ENCODE peak calls at places on chromosome 12, in seven cellular contexts. One of them, this sample, is unnamed.

GRCh38 chr12:1613860-1614259 is 15.2 kb upstream of the WNT5B start:
- DNase-seq in stomach: no peak
- DNase-seq in H4: no peak
- DNase-seq in central memory CD8-positive, alpha-beta T cell: no peak
- DNase-seq in WERI-Rb-1: no peak
- DNase-seq in CMK: no peak
- DNase-seq in CD8-positive, alpha-beta memory T cell: no peak
- DNase-seq in this sample: no peak

GRCh38 chr12:2118061-2118460 is 65.3 kb downstream of the CACNA1C start:
- DNase-seq in stomach: no peak
- DNase-seq in H4: no peak
- DNase-seq in central memory CD8-positive, alpha-beta T cell: no peak
- DNase-seq in WERI-Rb-1: no peak
- DNase-seq in CMK: no peak
- DNase-seq in CD8-positive, alpha-beta memory T cell: no peak
- DNase-seq in this sample: no peak

GRCh38 chr12:89384050-89384749 is 31.9 kb upstream of the DUSP6 start:
- DNase-seq in stomach: peak; percentile 62
- DNase-seq in H4: peak; percentile 53
- DNase-seq in central memory CD8-positive, alpha-beta T cell: no peak
- DNase-seq in WERI-Rb-1: no peak
- DNase-seq in CMK: no peak
- DNase-seq in CD8-positive, alpha-beta memory T cell: no peak
- DNase-seq in this sample: peak; percentile 79

GRCh38 chr12:32777159-32777558 is 21.5 kb upstream of the YARS2 start:
- DNase-seq in stomach: no peak
- DNase-seq in H4: no peak
- DNase-seq in central memory CD8-positive, alpha-beta T cell: no peak
- DNase-seq in WERI-Rb-1: no peak
- DNase-seq in CMK: no peak
- DNase-seq in CD8-positive, alpha-beta memory T cell: no peak
- DNase-seq in this sample: no peak

GRCh38 chr12:3897400-3897910 is 24.3 kb upstream of the PARP11 start:
- DNase-seq in stomach: no peak
- DNase-seq in H4: no peak
- DNase-seq in central memory CD8-positive, alpha-beta T cell: no peak
- DNase-seq in WERI-Rb-1: no peak
- DNase-seq in CMK: no peak
- DNase-seq in CD8-positive, alpha-beta memory T cell: no peak
- DNase-seq in this sample: no peak

GRCh38 chr12:56836800-56837663 is 73.9 kb downstream of the HSD17B6 start:
- DNase-seq in stomach: no peak
- DNase-seq in H4: peak; percentile 65
- DNase-seq in central memory CD8-positive, alpha-beta T cell: no peak
- DNase-seq in WERI-Rb-1: no peak
- DNase-seq in CMK: no peak
- DNase-seq in CD8-positive, alpha-beta memory T cell: no peak
- DNase-seq in this sample: peak; percentile 64

GRCh38 chr12:93722757-93723567 is 45.8 kb downstream of the CRADD start:
- DNase-seq in stomach: peak; percentile 37
- DNase-seq in H4: peak; percentile 83
- DNase-seq in central memory CD8-positive, alpha-beta T cell: no peak
- DNase-seq in WERI-Rb-1: no peak
- DNase-seq in CMK: no peak
- DNase-seq in CD8-positive, alpha-beta memory T cell: no peak
- DNase-seq in this sample: peak; percentile 88

GRCh38 chr12:70338531-70338930 is 27.6 kb upstream of the KCNMB4 start:
- DNase-seq in stomach: no peak
- DNase-seq in H4: no peak
- DNase-seq in central memory CD8-positive, alpha-beta T cell: no peak
- DNase-seq in WERI-Rb-1: no peak
- DNase-seq in CMK: no peak
- DNase-seq in CD8-positive, alpha-beta memory T cell: no peak
- DNase-seq in this sample: peak; percentile 44